ENCODE peak calls at places on chromosomes 7 and 10, in nine cellular contexts. One of them, this sample, is unnamed.

GRCh38 chr10:125157473-125157865 is 2.9 kb downstream of the CTBP2 start:
- DNase-seq in GM23248: peak; percentile 33
- DNase-seq in glutamatergic neuron: no peak
- DNase-seq in LoVo: no peak
- DNase-seq in fibroblast of gingiva: no peak
- DNase-seq in head of caudate nucleus: peak; percentile 9
- DNase-seq in HTR-8/SVneo: no peak
- DNase-seq in aorta: no peak
- DNase-seq in CD4-positive, alpha-beta memory T cell: no peak
- DNase-seq in this sample: no peak

GRCh38 chr10:73650537-73651331 is 5.1 kb downstream of the SYNPO2L start:
- DNase-seq in LoVo: no peak
- DNase-seq in HTR-8/SVneo: no peak
- DNase-seq in head of caudate nucleus: no peak
- DNase-seq in CD4-positive, alpha-beta memory T cell: no peak
- DNase-seq in fibroblast of gingiva: no peak
- DNase-seq in aorta: no peak
- DNase-seq in GM23248: peak; percentile 86
- DNase-seq in glutamatergic neuron: no peak
- DNase-seq in this sample: peak; percentile 46

GRCh38 chr7:80087768-80088170 is 46.9 kb upstream of the GNAI1 start:
- DNase-seq in head of caudate nucleus: no peak
- DNase-seq in aorta: no peak
- DNase-seq in GM23248: peak; percentile 38
- DNase-seq in CD4-positive, alpha-beta memory T cell: no peak
- DNase-seq in HTR-8/SVneo: no peak
- DNase-seq in LoVo: no peak
- DNase-seq in glutamatergic neuron: no peak
- DNase-seq in fibroblast of gingiva: no peak
- DNase-seq in this sample: no peak

GRCh38 chr7:16028651-16029050 is 342.2 kb upstream of the MEOX2 start:
- DNase-seq in fibroblast of gingiva: no peak
- DNase-seq in GM23248: peak; percentile 4
- DNase-seq in glutamatergic neuron: no peak
- DNase-seq in aorta: no peak
- DNase-seq in CD4-positive, alpha-beta memory T cell: no peak
- DNase-seq in head of caudate nucleus: no peak
- DNase-seq in LoVo: no peak
- DNase-seq in HTR-8/SVneo: no peak
- DNase-seq in this sample: peak; percentile 9

GRCh38 chr7:36967387-36967786 is 243.1 kb upstream of the AOAH start:
- DNase-seq in glutamatergic neuron: peak; percentile 54
- DNase-seq in head of caudate nucleus: no peak
- DNase-seq in LoVo: peak; percentile 76
- DNase-seq in fibroblast of gingiva: peak; percentile 64
- DNase-seq in GM23248: peak; percentile 78
- DNase-seq in aorta: peak; percentile 67
- DNase-seq in HTR-8/SVneo: peak; percentile 68
- DNase-seq in CD4-positive, alpha-beta memory T cell: no peak
- DNase-seq in this sample: peak; percentile 77

GRCh38 chr7:30091431-30092386 is 43.1 kb upstream of the MTURN start:
- DNase-seq in aorta: no peak
- DNase-seq in CD4-positive, alpha-beta memory T cell: no peak
- DNase-seq in GM23248: peak; percentile 88
- DNase-seq in glutamatergic neuron: no peak
- DNase-seq in head of caudate nucleus: no peak
- DNase-seq in fibroblast of gingiva: peak; percentile 89
- DNase-seq in HTR-8/SVneo: peak; percentile 38
- DNase-seq in LoVo: no peak
- DNase-seq in this sample: peak; percentile 85

GRCh38 chr10:25113231-25114035 is 61.4 kb upstream of the GPR158 start:
- DNase-seq in GM23248: peak; percentile 93
- DNase-seq in aorta: peak; percentile 65
- DNase-seq in HTR-8/SVneo: peak; percentile 73
- DNase-seq in fibroblast of gingiva: peak; percentile 53
- DNase-seq in head of caudate nucleus: peak; percentile 85
- DNase-seq in LoVo: peak; percentile 79
- DNase-seq in CD4-positive, alpha-beta memory T cell: no peak
- DNase-seq in glutamatergic neuron: peak; percentile 78
- DNase-seq in this sample: peak; percentile 67

GRCh38 chr7:112866424-112866823 is 76.2 kb upstream of the TMEM168 start:
- DNase-seq in fibroblast of gingiva: no peak
- DNase-seq in LoVo: no peak
- DNase-seq in head of caudate nucleus: no peak
- DNase-seq in HTR-8/SVneo: no peak
- DNase-seq in CD4-positive, alpha-beta memory T cell: no peak
- DNase-seq in glutamatergic neuron: no peak
- DNase-seq in GM23248: no peak
- DNase-seq in aorta: no peak
- DNase-seq in this sample: no peak

GRCh38 chr7:44386139-44386913 is 60.9 kb upstream of the CAMK2B start:
- DNase-seq in aorta: no peak
- DNase-seq in CD4-positive, alpha-beta memory T cell: no peak
- DNase-seq in HTR-8/SVneo: no peak
- DNase-seq in GM23248: no peak
- DNase-seq in fibroblast of gingiva: peak; percentile 28
- DNase-seq in head of caudate nucleus: peak; percentile 42
- DNase-seq in LoVo: no peak
- DNase-seq in glutamatergic neuron: no peak
- DNase-seq in this sample: no peak

GRCh38 chr10:58518775-58519174 is 6.1 kb downstream of the BICC1 start:
- DNase-seq in HTR-8/SVneo: no peak
- DNase-seq in aorta: no peak
- DNase-seq in glutamatergic neuron: no peak
- DNase-seq in GM23248: peak; percentile 48
- DNase-seq in fibroblast of gingiva: no peak
- DNase-seq in head of caudate nucleus: no peak
- DNase-seq in LoVo: no peak
- DNase-seq in CD4-positive, alpha-beta memory T cell: no peak
- DNase-seq in this sample: no peak

GRCh38 chr7:150974468-150975391 is 3.4 kb downstream of the KCNH2 start:
- DNase-seq in CD4-positive, alpha-beta memory T cell: peak; percentile 87
- DNase-seq in aorta: no peak
- DNase-seq in HTR-8/SVneo: no peak
- DNase-seq in GM23248: peak; percentile 62
- DNase-seq in head of caudate nucleus: peak; percentile 82
- DNase-seq in LoVo: peak; percentile 69
- DNase-seq in fibroblast of gingiva: no peak
- DNase-seq in glutamatergic neuron: peak; percentile 63
- DNase-seq in this sample: no peak

GRCh38 chr7:55018361-55019328 is at the start of gene EGFR:
- DNase-seq in glutamatergic neuron: peak; percentile 75
- DNase-seq in GM23248: peak; percentile 89
- DNase-seq in head of caudate nucleus: peak; percentile 76
- DNase-seq in fibroblast of gingiva: peak; percentile 91
- DNase-seq in HTR-8/SVneo: peak; percentile 74
- DNase-seq in aorta: peak; percentile 88
- DNase-seq in LoVo: peak; percentile 87
- DNase-seq in CD4-positive, alpha-beta memory T cell: no peak
- DNase-seq in this sample: peak; percentile 91

GRCh38 chr7:150946826-150947750 is 31.0 kb downstream of the KCNH2 start:
- DNase-seq in aorta: no peak
- DNase-seq in glutamatergic neuron: peak; percentile 44
- DNase-seq in head of caudate nucleus: peak; percentile 33
- DNase-seq in LoVo: no peak
- DNase-seq in GM23248: no peak
- DNase-seq in HTR-8/SVneo: no peak
- DNase-seq in fibroblast of gingiva: no peak
- DNase-seq in CD4-positive, alpha-beta memory T cell: no peak
- DNase-seq in this sample: no peak

GRCh38 chr10:130138479-130138866 is 2.3 kb downstream of the GLRX3 start:
- DNase-seq in glutamatergic neuron: no peak
- DNase-seq in GM23248: peak; percentile 81
- DNase-seq in HTR-8/SVneo: no peak
- DNase-seq in head of caudate nucleus: no peak
- DNase-seq in LoVo: peak; percentile 77
- DNase-seq in aorta: no peak
- DNase-seq in CD4-positive, alpha-beta memory T cell: no peak
- DNase-seq in fibroblast of gingiva: peak; percentile 22
- DNase-seq in this sample: peak; percentile 50

GRCh38 chr10:103550229-103550628 is 56.7 kb downstream of the NEURL1 start:
- DNase-seq in glutamatergic neuron: no peak
- DNase-seq in aorta: no peak
- DNase-seq in head of caudate nucleus: no peak
- DNase-seq in HTR-8/SVneo: no peak
- DNase-seq in LoVo: no peak
- DNase-seq in GM23248: no peak
- DNase-seq in CD4-positive, alpha-beta memory T cell: no peak
- DNase-seq in fibroblast of gingiva: no peak
- DNase-seq in this sample: no peak

GRCh38 chr7:84354866-84355265 is 160.3 kb upstream of the SEMA3A start:
- DNase-seq in fibroblast of gingiva: no peak
- DNase-seq in CD4-positive, alpha-beta memory T cell: no peak
- DNase-seq in aorta: no peak
- DNase-seq in head of caudate nucleus: no peak
- DNase-seq in GM23248: peak; percentile 53
- DNase-seq in HTR-8/SVneo: no peak
- DNase-seq in LoVo: no peak
- DNase-seq in glutamatergic neuron: no peak
- DNase-seq in this sample: peak; percentile 3

GRCh38 chr7:44307301-44307900 is 18.0 kb downstream of the CAMK2B start:
- DNase-seq in head of caudate nucleus: no peak
- DNase-seq in LoVo: peak; percentile 26
- DNase-seq in GM23248: peak; percentile 63
- DNase-seq in HTR-8/SVneo: peak; percentile 86
- DNase-seq in fibroblast of gingiva: peak; percentile 58
- DNase-seq in aorta: no peak
- DNase-seq in glutamatergic neuron: no peak
- DNase-seq in CD4-positive, alpha-beta memory T cell: peak; percentile 13
- DNase-seq in this sample: peak; percentile 77

GRCh38 chr10:118867768-118868167 is 113.0 kb upstream of the CACUL1 start:
- DNase-seq in HTR-8/SVneo: no peak
- DNase-seq in CD4-positive, alpha-beta memory T cell: no peak
- DNase-seq in aorta: no peak
- DNase-seq in LoVo: no peak
- DNase-seq in fibroblast of gingiva: no peak
- DNase-seq in head of caudate nucleus: no peak
- DNase-seq in GM23248: no peak
- DNase-seq in glutamatergic neuron: no peak
- DNase-seq in this sample: no peak

GRCh38 chr10:23368816-23369640 is 24.4 kb upstream of the C10orf67 start:
- DNase-seq in fibroblast of gingiva: no peak
- DNase-seq in HTR-8/SVneo: no peak
- DNase-seq in CD4-positive, alpha-beta memory T cell: no peak
- DNase-seq in LoVo: no peak
- DNase-seq in aorta: no peak
- DNase-seq in glutamatergic neuron: no peak
- DNase-seq in GM23248: no peak
- DNase-seq in head of caudate nucleus: no peak
- DNase-seq in this sample: no peak

GRCh38 chr7:17774248-17774647 is 166.0 kb downstream of the SNX13 start:
- DNase-seq in CD4-positive, alpha-beta memory T cell: no peak
- DNase-seq in glutamatergic neuron: no peak
- DNase-seq in GM23248: peak; percentile 95
- DNase-seq in head of caudate nucleus: no peak
- DNase-seq in HTR-8/SVneo: no peak
- DNase-seq in LoVo: peak; percentile 42
- DNase-seq in fibroblast of gingiva: peak; percentile 72
- DNase-seq in aorta: no peak
- DNase-seq in this sample: peak; percentile 80

GRCh38 chr10:101858723-101859500 is 15.3 kb upstream of the KCNIP2 start:
- DNase-seq in fibroblast of gingiva: no peak
- DNase-seq in glutamatergic neuron: no peak
- DNase-seq in aorta: no peak
- DNase-seq in HTR-8/SVneo: no peak
- DNase-seq in head of caudate nucleus: no peak
- DNase-seq in CD4-positive, alpha-beta memory T cell: no peak
- DNase-seq in GM23248: no peak
- DNase-seq in LoVo: no peak
- DNase-seq in this sample: no peak

GRCh38 chr7:1041471-1042160 is 2.7 kb upstream of the GPR146 start:
- DNase-seq in LoVo: no peak
- DNase-seq in GM23248: no peak
- DNase-seq in fibroblast of gingiva: no peak
- DNase-seq in CD4-positive, alpha-beta memory T cell: no peak
- DNase-seq in glutamatergic neuron: no peak
- DNase-seq in head of caudate nucleus: no peak
- DNase-seq in HTR-8/SVneo: no peak
- DNase-seq in aorta: no peak
- DNase-seq in this sample: no peak

GRCh38 chr7:116317907-116318306 is 107.6 kb downstream of the TES start:
- DNase-seq in CD4-positive, alpha-beta memory T cell: no peak
- DNase-seq in LoVo: no peak
- DNase-seq in glutamatergic neuron: no peak
- DNase-seq in HTR-8/SVneo: no peak
- DNase-seq in fibroblast of gingiva: no peak
- DNase-seq in aorta: no peak
- DNase-seq in GM23248: no peak
- DNase-seq in head of caudate nucleus: no peak
- DNase-seq in this sample: no peak

GRCh38 chr10:48744587-48744986 is 59.9 kb downstream of the WDFY4 start:
- DNase-seq in fibroblast of gingiva: no peak
- DNase-seq in head of caudate nucleus: no peak
- DNase-seq in LoVo: no peak
- DNase-seq in GM23248: no peak
- DNase-seq in glutamatergic neuron: no peak
- DNase-seq in HTR-8/SVneo: no peak
- DNase-seq in aorta: no peak
- DNase-seq in CD4-positive, alpha-beta memory T cell: no peak
- DNase-seq in this sample: no peak

GRCh38 chr7:67817481-67817880 is 820.8 kb downstream of the TYW1 start:
- DNase-seq in aorta: no peak
- DNase-seq in CD4-positive, alpha-beta memory T cell: no peak
- DNase-seq in head of caudate nucleus: no peak
- DNase-seq in GM23248: no peak
- DNase-seq in LoVo: no peak
- DNase-seq in fibroblast of gingiva: no peak
- DNase-seq in HTR-8/SVneo: no peak
- DNase-seq in glutamatergic neuron: no peak
- DNase-seq in this sample: no peak

GRCh38 chr10:31272841-31273240 is 46.2 kb upstream of the ZEB1 start:
- DNase-seq in GM23248: no peak
- DNase-seq in CD4-positive, alpha-beta memory T cell: no peak
- DNase-seq in LoVo: no peak
- DNase-seq in head of caudate nucleus: no peak
- DNase-seq in fibroblast of gingiva: peak; percentile 54
- DNase-seq in HTR-8/SVneo: no peak
- DNase-seq in glutamatergic neuron: no peak
- DNase-seq in aorta: no peak
- DNase-seq in this sample: no peak

GRCh38 chr10:22674215-22674930 is 40.0 kb downstream of the PIP4K2A start:
- DNase-seq in glutamatergic neuron: no peak
- DNase-seq in HTR-8/SVneo: no peak
- DNase-seq in head of caudate nucleus: no peak
- DNase-seq in CD4-positive, alpha-beta memory T cell: no peak
- DNase-seq in GM23248: peak; percentile 71
- DNase-seq in aorta: no peak
- DNase-seq in fibroblast of gingiva: no peak
- DNase-seq in LoVo: no peak
- DNase-seq in this sample: no peak

GRCh38 chr10:98519936-98520335 is 73.2 kb upstream of the HPS1 start:
- DNase-seq in fibroblast of gingiva: no peak
- DNase-seq in GM23248: no peak
- DNase-seq in head of caudate nucleus: no peak
- DNase-seq in LoVo: no peak
- DNase-seq in aorta: no peak
- DNase-seq in HTR-8/SVneo: no peak
- DNase-seq in CD4-positive, alpha-beta memory T cell: no peak
- DNase-seq in glutamatergic neuron: no peak
- DNase-seq in this sample: no peak

GRCh38 chr10:101708870-101709269 is 13.9 kb upstream of the FBXW4 start:
- DNase-seq in HTR-8/SVneo: no peak
- DNase-seq in aorta: no peak
- DNase-seq in fibroblast of gingiva: no peak
- DNase-seq in GM23248: no peak
- DNase-seq in LoVo: no peak
- DNase-seq in CD4-positive, alpha-beta memory T cell: no peak
- DNase-seq in glutamatergic neuron: no peak
- DNase-seq in head of caudate nucleus: no peak
- DNase-seq in this sample: no peak

This sample was measured in AG08395.